ENCODE peak calls at places on chromosomes 1 and 21, in four cellular contexts. S, L, P and U are unnamed samples. For H3K4me1, the result is how much of the 10 kb centered on the place peaks cover.

GRCh38 chr1:67013573-67013972 is 40.4 kb downstream of the SLC35D1 start:
- DNase-seq in L (no peak), P (no peak), S (no peak), U (peak)

GRCh38 chr1:160768295-160768657 is 27.7 kb upstream of the LY9 start:
- DNase-seq in S (no peak), P (no peak), L (peak), U (peak)

GRCh38 chr1:179663810-179664209 is 72.2 kb downstream of the TDRD5 start:
- DNase-seq in P (no peak), S (no peak), L (no peak), U (no peak)

GRCh38 chr1:63630238-63630637 is 37.0 kb downstream of the PGM1 start:
- DNase-seq in L (no peak), S (no peak), P (no peak), U (no peak)

GRCh38 chr1:218079820-218080219 is 205.3 kb upstream of the RRP15 start:
- DNase-seq in L (no peak), P (no peak), S (no peak), U (no peak)

GRCh38 chr1:207644479-207644851 is 468 bp upstream of the CR1L start:
- DNase-seq in L (no peak), S (no peak), P (no peak), U (no peak)

GRCh38 chr21:38351961-38352521 is 95.2 kb downstream of the KCNJ15 start:
- DNase-seq in L (no peak), S (no peak), P (no peak), U (peak)

GRCh38 chr1:167013124-167013900 is 24.2 kb downstream of the MAEL start:
- DNase-seq in P (no peak), S (no peak), L (no peak), U (no peak)

GRCh38 chr1:223683586-223684487 is 18.3 kb upstream of the CAPN8 start:
- DNase-seq in S (peak), P (peak), L (peak), U (peak)

GRCh38 chr21:15182731-15183130 is 117.9 kb upstream of the NRIP1 start:
- DNase-seq in L (no peak), S (no peak), P (no peak), U (no peak)
- H3K4me1 ChIP-seq in L (under half), S (under half), P (under half), U (under half)

DNA sequence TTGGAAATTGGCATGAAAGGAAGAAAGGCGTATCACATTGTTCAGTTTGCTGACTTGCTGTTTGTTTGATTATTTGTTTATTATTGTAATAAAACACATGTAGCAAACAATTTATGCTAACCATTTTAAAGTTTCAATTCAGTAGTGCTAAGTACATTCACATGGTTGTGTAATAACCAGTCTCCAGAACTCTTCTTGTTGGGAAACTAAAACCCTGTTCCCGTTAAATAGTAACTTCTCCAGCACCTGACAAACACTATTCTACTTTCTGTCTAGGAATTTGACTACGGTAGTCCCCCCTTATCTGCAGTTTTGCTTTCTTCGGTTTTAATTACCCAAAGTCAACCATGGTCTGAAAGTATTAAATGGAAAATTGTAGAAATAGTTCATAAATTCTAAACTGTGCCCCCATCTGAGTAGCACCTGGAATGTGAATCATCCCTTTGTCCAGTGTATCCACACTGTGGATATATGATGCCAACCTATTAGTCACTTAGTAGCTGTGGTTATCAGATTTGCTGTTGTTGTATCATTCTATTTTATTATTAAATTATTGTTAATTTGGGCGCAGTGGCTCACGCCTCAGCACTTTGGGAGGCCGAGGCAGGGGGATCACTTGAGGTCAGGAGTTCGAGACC is 5.5 kb downstream of the MORC3 start:
- DNase-seq in P (no peak), S (no peak), L (no peak), U (no peak)
- H3K27ac ChIP-seq in P (no peak), S (peak), L (no peak), U (no peak)

DNA sequence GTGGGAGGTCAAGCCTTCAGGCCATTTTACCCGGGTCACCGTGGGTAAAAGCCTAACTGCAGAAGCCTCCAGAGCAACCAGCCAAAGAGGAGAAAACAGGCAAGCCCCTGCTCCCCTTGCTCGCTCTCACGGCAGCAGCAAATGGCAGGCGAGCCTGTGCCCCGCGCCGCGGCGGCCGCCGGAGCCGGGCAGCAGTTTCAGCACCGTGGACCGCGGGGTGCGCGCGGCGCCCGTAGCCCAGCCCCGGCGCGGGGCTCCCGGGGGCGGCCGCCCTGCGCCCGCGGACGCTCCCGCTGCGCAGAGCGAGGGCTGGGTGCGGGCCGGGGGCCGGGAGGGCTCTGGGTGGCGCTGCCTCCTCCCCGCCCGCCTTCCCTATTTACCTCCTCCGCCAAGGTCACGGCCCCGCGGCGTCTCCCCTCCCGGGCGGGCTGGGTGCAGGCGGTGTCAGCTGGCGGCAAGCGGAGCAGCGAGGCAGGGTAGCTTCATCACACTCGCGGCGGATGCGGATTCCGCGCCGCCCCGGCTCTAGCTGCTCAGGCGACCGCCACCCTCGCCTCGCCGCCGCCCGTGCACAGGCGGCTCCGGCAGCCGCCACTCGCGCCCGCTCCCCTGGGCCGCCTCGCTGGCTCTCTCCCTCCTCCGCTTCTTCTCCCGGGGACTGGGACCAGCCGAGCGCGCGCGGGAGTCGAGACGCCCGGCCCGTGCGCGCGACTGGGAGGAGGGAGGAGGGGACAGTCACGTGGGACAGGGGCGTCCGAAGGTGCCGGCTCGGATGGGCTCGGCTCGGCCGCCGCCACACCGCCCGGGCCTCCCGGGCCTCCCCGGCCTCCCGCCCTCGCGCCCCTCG is at the start of gene RGS7:
- DNase-seq in S (no peak), P (peak), L (peak), U (peak)
- H3K4me3 ChIP-seq in S (no peak), P (peak), L (peak), U (peak)

GRCh38 chr1:151535326-151536271 is 4.5 kb upstream of the TUFT1 start:
- DNase-seq in P (no peak), S (no peak), L (no peak), U (no peak)

GRCh38 chr1:151536499-151536898 is 3.6 kb upstream of the TUFT1 start:
- DNase-seq in L (no peak), P (no peak), S (no peak), U (no peak)

GRCh38 chr1:151539321-151540020 is 638 bp upstream of the TUFT1 start:
- DNase-seq in L (peak), S (peak), P (peak), U (peak)

GRCh38 chr1:151534662-151535278 is 5.3 kb upstream of the TUFT1 start:
- DNase-seq in S (peak), P (peak), L (peak), U (peak)

GRCh38 chr1:151537112-151537511 is 3.0 kb upstream of the TUFT1 start:
- DNase-seq in L (no peak), S (peak), P (peak), U (no peak)
- H3K4me1 ChIP-seq in L (under half), S (under half), P (under half), U (under half)

DNA sequence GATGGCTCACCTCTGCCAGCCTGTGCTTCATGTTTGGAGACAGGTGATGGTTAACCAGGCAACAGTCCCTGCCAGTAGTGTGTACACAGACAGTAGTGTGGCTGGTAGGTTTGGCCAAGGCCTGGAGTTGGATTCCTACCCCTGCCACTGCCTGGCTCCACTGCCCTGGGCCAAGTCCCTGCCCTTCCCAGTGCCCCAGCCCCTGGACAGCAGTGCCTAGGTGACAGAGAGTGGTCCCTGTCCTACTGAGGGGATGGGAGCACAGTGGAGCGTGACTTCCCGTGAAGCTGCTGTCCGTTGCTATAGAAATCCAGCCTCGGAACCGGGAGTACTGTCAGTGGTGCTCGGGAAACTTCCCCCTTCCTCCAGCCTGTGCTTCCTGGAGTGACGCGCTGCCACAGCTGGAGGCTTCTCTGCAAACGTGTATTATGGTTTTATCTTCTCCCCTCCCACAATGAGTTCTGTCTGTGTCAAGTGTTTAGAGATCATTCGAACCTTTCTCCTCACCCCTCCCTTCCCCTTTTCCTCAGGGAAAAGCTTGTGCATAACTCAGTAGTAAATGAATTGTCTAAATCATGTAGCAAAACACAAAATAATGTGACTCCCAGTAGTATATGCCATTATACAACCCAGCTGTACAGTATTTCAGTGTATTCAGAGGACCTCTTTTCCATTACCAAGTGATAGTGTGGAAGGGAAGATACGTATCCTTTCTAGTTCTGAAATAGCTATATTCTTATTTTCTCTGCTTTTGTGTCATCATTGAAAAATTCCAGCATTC is 73.4 kb downstream of the GALNT2 start:
- DNase-seq in L (peak), P (no peak), S (no peak), U (peak)
- H3K27ac ChIP-seq in L (no peak), P (no peak), S (no peak), U (no peak)

GRCh38 chr1:181033128-181033798 is 520 bp upstream of the MR1 start:
- DNase-seq in L (peak), S (peak), P (peak), U (no peak)
- H3K4me3 ChIP-seq in L (peak), S (peak), P (no peak), U (peak)

DNA sequence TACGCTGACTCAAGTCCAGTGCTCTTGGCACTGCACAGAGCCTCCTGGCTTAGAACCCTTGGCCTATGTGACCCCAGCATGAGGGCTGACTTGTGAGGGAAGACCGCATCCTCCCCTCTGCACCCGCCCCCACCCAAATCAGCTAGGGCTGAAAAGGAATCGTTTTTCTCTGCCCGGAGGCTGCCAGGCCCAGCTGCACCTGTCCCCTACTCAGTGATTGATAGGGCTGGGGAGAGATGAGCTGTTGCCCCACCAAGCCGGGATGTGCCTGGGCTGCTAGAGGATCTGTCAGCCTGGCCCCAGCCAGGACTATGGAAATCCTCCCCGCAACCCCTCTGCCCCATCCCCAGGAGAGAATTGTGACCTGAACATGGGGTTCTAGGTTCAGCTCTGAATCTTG is 20.6 kb downstream of the MYOG start:
- DNase-seq in P (no peak), L (no peak), S (no peak), U (peak)
- H3K4me1 ChIP-seq in P (under half), L (under half), S (under half), U (under half)

DNA sequence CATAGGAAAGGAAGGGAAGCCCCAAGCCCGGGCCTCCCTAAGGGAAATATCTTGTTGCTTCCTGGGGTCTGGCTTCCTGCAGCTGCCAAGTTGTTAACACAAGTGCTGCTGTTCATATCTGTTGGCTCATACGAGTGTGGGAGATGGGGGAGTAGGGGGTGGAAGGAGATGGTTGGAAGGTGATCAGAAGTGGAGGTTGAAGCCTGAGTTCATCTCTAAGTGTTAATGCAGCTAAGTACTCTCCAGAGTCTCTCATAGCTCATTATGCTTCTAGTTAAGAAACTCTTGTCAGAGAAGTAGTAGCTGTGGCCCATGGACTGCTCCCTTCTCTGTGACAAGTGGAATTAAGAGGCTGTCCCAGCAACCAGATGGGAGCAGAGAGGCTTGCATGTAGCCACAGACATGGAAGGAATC is 319.2 kb upstream of the SPAG17 start:
- DNase-seq in P (no peak), L (no peak), S (no peak), U (peak)
- H3K27ac ChIP-seq in P (no peak), L (no peak), S (no peak), U (peak)

GRCh38 chr1:162822391-162823200 is 32.1 kb downstream of the HSD17B7 start:
- DNase-seq in S (peak), L (peak), P (peak), U (no peak)
- H3K4me3 ChIP-seq in S (peak), L (peak), P (peak), U (no peak)

DNA sequence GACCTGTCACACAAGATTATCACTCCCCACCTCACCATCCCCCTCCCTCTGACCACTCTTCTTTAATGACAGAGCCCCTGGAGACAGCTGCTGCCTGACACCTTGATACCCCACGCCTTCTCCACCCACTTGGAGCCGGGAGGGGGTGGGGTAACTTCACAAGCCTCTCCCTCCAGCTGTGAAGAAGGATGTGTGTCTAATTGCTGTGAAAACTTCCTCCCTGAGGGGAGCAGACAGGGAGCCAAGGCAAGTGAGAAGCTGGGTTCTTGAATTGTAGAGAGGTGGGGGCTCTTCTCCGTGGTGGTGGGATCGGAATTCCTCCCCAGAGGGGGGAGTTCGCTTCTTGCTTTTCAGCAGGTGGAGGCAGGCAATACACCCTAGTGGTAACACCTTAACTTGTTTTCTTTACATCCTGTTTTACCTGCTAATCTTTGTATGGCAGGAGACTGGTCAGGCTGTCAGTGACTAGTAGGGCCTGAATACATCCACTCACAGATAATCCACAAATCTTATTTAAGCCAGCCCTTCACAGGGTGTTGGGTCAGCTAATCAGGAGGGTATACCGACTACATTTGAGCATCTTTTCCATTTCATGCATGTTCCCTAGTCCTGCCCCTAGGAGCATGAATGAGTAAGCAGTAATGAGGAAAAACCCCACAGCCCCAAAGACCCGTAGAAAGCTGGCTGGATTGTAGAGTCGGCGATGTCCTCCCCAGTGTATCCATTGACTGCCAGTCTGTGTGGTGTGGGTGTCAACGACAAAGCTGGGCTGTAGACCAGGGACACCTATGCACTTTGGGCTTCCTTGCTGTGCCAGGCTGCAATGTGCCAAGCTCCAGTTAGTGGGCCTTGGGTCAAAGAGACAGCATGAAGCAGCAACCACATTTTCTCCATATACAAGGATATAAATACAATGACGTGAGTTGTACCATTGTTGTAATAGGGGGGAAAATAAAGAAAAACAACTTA is 57.3 kb downstream of the NFASC start:
- DNase-seq in P (no peak), S (no peak), L (no peak), U (peak)
- H3K4me1 ChIP-seq in P (under half), S (under half), L (under half), U (half or more)